ENCODE peak calls at places on chromosomes 3 and 15, in ten cellular contexts. H is kidney epithelial cell, B is EH, A is hepatocyte, W is endothelial cell, M is foreskin fibroblast, U is amygdala, E is T-helper 1 cell, P is nephron progenitor cell, Y is Daoy. J is an unnamed sample.

GRCh38 chr15:100651253-100651652 is 48.9 kb downstream of the ASB7 start:
- DNase-seq in U (no peak), W (no peak), P (no peak), H (no peak), M (peak; percentile 76), E (no peak), A (no peak), B (peak; percentile 54), Y (no peak), J (no peak)

GRCh38 chr3:141050913-141051632 is at the start of gene SPSB4:
- DNase-seq in U (no peak), A (peak; percentile 80), W (peak; percentile 72), M (peak; percentile 59), P (peak; percentile 92), Y (peak; percentile 83), E (no peak), B (peak; percentile 66), H (no peak), J (peak; percentile 50)

GRCh38 chr15:98530570-98530969 is 117.8 kb upstream of the IGF1R start:
- DNase-seq in B (no peak), W (no peak), H (no peak), M (no peak), P (no peak), U (no peak), Y (no peak), A (no peak), E (no peak), J (no peak)

GRCh38 chr3:173653781-173654180 is 256.2 kb downstream of the NLGN1 start:
- DNase-seq in H (no peak), E (no peak), Y (peak; percentile 25), W (no peak), P (no peak), U (no peak), M (peak; percentile 61), B (no peak), A (no peak), J (no peak)

GRCh38 chr3:179432021-179432420 is 19.2 kb downstream of the GNB4 start:
- DNase-seq in M (no peak), H (no peak), B (no peak), U (peak; percentile 8), P (no peak), E (no peak), W (no peak), Y (no peak), A (no peak), J (no peak)

GRCh38 chr3:113096158-113096893 is 105.5 kb downstream of the GTPBP8 start:
- DNase-seq in M (peak; percentile 64), Y (no peak), P (no peak), W (no peak), A (no peak), H (no peak), E (no peak), B (peak; percentile 55), U (no peak), J (no peak)

GRCh38 chr15:73069109-73069508 is 16.8 kb downstream of the NEO1 start:
- DNase-seq in M (no peak), U (no peak), H (no peak), Y (no peak), P (no peak), W (no peak), E (no peak), B (no peak), A (no peak), J (no peak)

GRCh38 chr3:172324591-172325203 is 123.6 kb downstream of the GHSR start:
- DNase-seq in U (no peak), Y (no peak), P (no peak), B (no peak), E (no peak), H (no peak), W (no peak), M (no peak), A (no peak), J (no peak)

GRCh38 chr3:188624384-188624783 is 470.4 kb downstream of the LPP start:
- DNase-seq in E (no peak), M (peak; percentile 69), U (no peak), B (peak; percentile 87), P (no peak), W (no peak), Y (no peak), H (no peak), A (no peak), J (no peak)

GRCh38 chr15:69132935-69133861 is 27.2 kb upstream of the GLCE start:
- DNase-seq in E (no peak), W (no peak), H (no peak), P (no peak), B (peak; percentile 58), M (no peak), U (no peak), A (no peak), Y (no peak), J (no peak)

GRCh38 chr3:193882091-193882490 is 253.9 kb upstream of the HES1 start:
- DNase-seq in W (no peak), M (no peak), B (no peak), E (no peak), A (no peak), Y (no peak), P (no peak), H (no peak), U (no peak), J (no peak)

J was measured in NCI-H1092 treated with DMSO at 0.1 percent for 48 hours.